ENCODE peak calls at places on chromosomes 11 and 22, in five cellular contexts. D is NCI-H1436; W is activated naive CD8-positive, alpha-beta T cell treated with anti-CD3 and anti-CD28 coated beads, Interleukin-2, amount 50 U/mL, for 24 hours; U is frontal cortex; X is CD8-positive, alpha-beta memory T cell. R is an unnamed sample.
A peak's percentile ranks its signal among the peaks of the same experiment; 100 is the strongest.

GRCh38 chr11:112321521-112322172 is 61.0 kb upstream of the PLET1 start:
- DNase-seq in U (no peak), X (no peak), D (peak; percentile 67), W (no peak), R (peak; percentile 57)

GRCh38 chr11:95134491-95134890 is 44.8 kb downstream of the ENDOD1 start:
- DNase-seq in U (no peak), X (no peak), D (no peak), W (no peak), R (peak; percentile 75)

GRCh38 chr11:6468712-6469495 is 4.8 kb downstream of the TRIM3 start:
- DNase-seq in X (no peak), U (peak; percentile 84), D (peak; percentile 92), W (peak; percentile 34), R (peak; percentile 59)

GRCh38 chr22:37419916-37420655 is 7.2 kb downstream of the ELFN2 start:
- DNase-seq in W (peak; percentile 33), U (no peak), X (no peak), D (no peak), R (peak; percentile 24)

GRCh38 chr11:61602775-61603569 is 22.1 kb upstream of the SYT7 start:
- DNase-seq in U (no peak), X (no peak), W (no peak), D (no peak), R (peak; percentile 93)

GRCh38 chr22:49966716-49967332 is 6.3 kb downstream of the PIM3 start:
- DNase-seq in D (no peak), U (no peak), X (no peak), W (peak; percentile 22), R (peak; percentile 52)

GRCh38 chr11:118010738-118011461 is 24.7 kb downstream of the IL10RA start:
- DNase-seq in U (no peak), W (no peak), X (no peak), D (no peak), R (no peak)

GRCh38 chr11:123690490-123690889 is 36.1 kb upstream of the SCN3B start:
- DNase-seq in W (no peak), X (no peak), U (no peak), D (no peak), R (no peak)

GRCh38 chr11:47001666-47002285 is 65.2 kb downstream of the CSTPP1 start:
- DNase-seq in X (no peak), U (no peak), W (no peak), D (peak; percentile 53), R (no peak)

GRCh38 chr11:123233280-123233977 is 38.4 kb upstream of the CLMP start:
- DNase-seq in D (no peak), X (no peak), U (no peak), W (no peak), R (no peak)

GRCh38 chr22:10961043-10961860 is 4566.7 kb upstream of the OR11H1 start:
- DNase-seq in W (no peak), D (no peak), X (no peak), U (no peak), R (no peak)

GRCh38 chr11:73406131-73406530 is 29.9 kb downstream of the RELT start:
- DNase-seq in W (no peak), U (no peak), D (no peak), X (no peak), R (peak; percentile 55)

GRCh38 chr11:45246241-45246640 is 39.9 kb downstream of the SYT13 start:
- DNase-seq in W (no peak), X (no peak), U (no peak), D (no peak), R (no peak)

GRCh38 chr22:39422101-39422500 is 22.5 kb downstream of the TAB1 start:
- DNase-seq in D (no peak), U (no peak), X (no peak), W (no peak), R (no peak)